ENCODE peak calls at places on chromosomes 7 and 10, in five cellular contexts. S is NCI-H1694 treated with DMSO at 0.1 percent for 48 hours; W is AG10803; I is stimulated activated CD8-positive, alpha-beta memory T cell treated with anti-CD3 and anti-CD28 coated beads, Interleukin-15, amount 100 ng/mL, for 4 hours; O is NCI-H1092 treated with DMSO at 0.1 percent for 48 hours. N is an unnamed sample.

GRCh38 chr7:122886357-122887081 is at the start of gene CADPS2:
- DNase-seq in I (no peak), O (peak), S (peak), W (peak), N (peak)

GRCh38 chr10:17006631-17007161 is 122.9 kb downstream of the CUBN start:
- DNase-seq in W (no peak), S (no peak), I (no peak), O (no peak), N (no peak)

GRCh38 chr7:25968205-25968993 is 183.6 kb upstream of the NFE2L3 start:
- DNase-seq in O (no peak), I (no peak), S (no peak), W (no peak), N (no peak)

GRCh38 chr10:60099998-60100747 is 193.8 kb upstream of the CCDC6 start:
- DNase-seq in O (peak), S (peak), W (peak), I (no peak), N (peak)

GRCh38 chr10:117168135-117168674 is 29.1 kb upstream of the KCNK18 start:
- DNase-seq in S (no peak), O (peak), W (peak), I (peak), N (peak)

GRCh38 chr7:99653754-99654153 is 26.0 kb downstream of the CYP3A5 start:
- DNase-seq in W (no peak), S (no peak), O (no peak), I (no peak), N (no peak)

GRCh38 chr7:2873146-2873545 is 29.0 kb upstream of the GNA12 start:
- DNase-seq in I (no peak), S (no peak), O (no peak), W (no peak), N (no peak)

GRCh38 chr7:8192897-8193296 is 69.1 kb downstream of the ICA1 start:
- DNase-seq in O (no peak), W (no peak), S (no peak), I (no peak), N (no peak)

GRCh38 chr7:111796671-111797070 is 234.4 kb upstream of the IMMP2L start:
- DNase-seq in S (no peak), W (no peak), O (no peak), I (no peak), N (no peak)

GRCh38 chr7:112484671-112485097 is 3.9 kb downstream of the LSMEM1 start:
- DNase-seq in S (no peak), I (no peak), W (peak), O (no peak), N (no peak)

GRCh38 chr7:55593515-55594318 is 21.4 kb upstream of the VOPP1 start:
- DNase-seq in I (peak), S (peak), W (peak), O (peak), N (peak)

GRCh38 chr7:33921216-33921938 is 16.0 kb downstream of the BMPER start:
- DNase-seq in S (no peak), W (peak), I (no peak), O (no peak), N (no peak)

GRCh38 chr7:332646-333398 is 42.9 kb downstream of the FOXL3 start:
- DNase-seq in W (peak), O (peak), I (peak), S (peak), N (peak)

GRCh38 chr7:43639858-43640491 is 57.1 kb downstream of the STK17A start:
- DNase-seq in O (peak), S (no peak), W (peak), I (no peak), N (peak)

GRCh38 chr10:7092603-7093002 is 318.2 kb downstream of the SFMBT2 start:
- DNase-seq in S (no peak), I (no peak), W (no peak), O (no peak), N (no peak)

GRCh38 chr10:70357447-70358035 is 24.9 kb downstream of the LRRC20 start:
- DNase-seq in O (no peak), S (no peak), W (peak), I (no peak), N (no peak)

GRCh38 chr7:130491841-130492518 is at the start of gene MEST:
- DNase-seq in O (peak), S (no peak), I (no peak), W (no peak), N (peak)

N was measured in cerebellar cortex.